ENCODE peak calls at places on chromosome 19, in six cellular contexts. One of them, this sample, is unnamed.

GRCh38 chr19:3250675-3251074 is 26.2 kb downstream of the CELF5 start:
- DNase-seq in H54: no peak
- DNase-seq in germinal center: peak; percentile 45
- DNase-seq in stimulated activated CD8-positive, alpha-beta memory T cell treated with anti-CD3 and anti-CD28 coated beads, Interleukin-7, amount 100 ng/mL, for 48 hours: no peak
- DNase-seq in left colon: peak; percentile 34
- DNase-seq in activated T-helper 1 cell treated with Interleukin-2 at 50 U/mL for 16 hours: no peak
- DNase-seq in this sample: no peak

GRCh38 chr19:36418287-36419001 is at the start of gene ZFP82:
- DNase-seq in H54: peak; percentile 71
- DNase-seq in activated T-helper 1 cell treated with Interleukin-2 at 50 U/mL for 16 hours: peak; percentile 57
- DNase-seq in stimulated activated CD8-positive, alpha-beta memory T cell treated with anti-CD3 and anti-CD28 coated beads, Interleukin-7, amount 100 ng/mL, for 48 hours: peak; percentile 60
- DNase-seq in left colon: peak; percentile 75
- DNase-seq in germinal center: peak; percentile 93
- DNase-seq in this sample: no peak

GRCh38 chr19:14094854-14095253 is 4.3 kb upstream of the SAMD1 start:
- DNase-seq in stimulated activated CD8-positive, alpha-beta memory T cell treated with anti-CD3 and anti-CD28 coated beads, Interleukin-7, amount 100 ng/mL, for 48 hours: no peak
- DNase-seq in germinal center: no peak
- DNase-seq in left colon: no peak
- DNase-seq in activated T-helper 1 cell treated with Interleukin-2 at 50 U/mL for 16 hours: no peak
- DNase-seq in H54: no peak
- DNase-seq in this sample: no peak

GRCh38 chr19:14107581-14108461 is 9.7 kb downstream of the PRKACA start:
- DNase-seq in left colon: no peak
- DNase-seq in stimulated activated CD8-positive, alpha-beta memory T cell treated with anti-CD3 and anti-CD28 coated beads, Interleukin-7, amount 100 ng/mL, for 48 hours: no peak
- DNase-seq in H54: no peak
- DNase-seq in activated T-helper 1 cell treated with Interleukin-2 at 50 U/mL for 16 hours: no peak
- DNase-seq in germinal center: no peak
- DNase-seq in this sample: no peak

GRCh38 chr19:9836021-9836420 is 903 bp downstream of the PIN1 start:
- DNase-seq in germinal center: no peak
- DNase-seq in H54: no peak
- DNase-seq in activated T-helper 1 cell treated with Interleukin-2 at 50 U/mL for 16 hours: no peak
- DNase-seq in left colon: no peak
- DNase-seq in stimulated activated CD8-positive, alpha-beta memory T cell treated with anti-CD3 and anti-CD28 coated beads, Interleukin-7, amount 100 ng/mL, for 48 hours: no peak
- DNase-seq in this sample: no peak

GRCh38 chr19:17078038-17078919 is 2.7 kb downstream of the MYO9B start:
- DNase-seq in germinal center: no peak
- DNase-seq in left colon: peak; percentile 36
- DNase-seq in stimulated activated CD8-positive, alpha-beta memory T cell treated with anti-CD3 and anti-CD28 coated beads, Interleukin-7, amount 100 ng/mL, for 48 hours: no peak
- DNase-seq in activated T-helper 1 cell treated with Interleukin-2 at 50 U/mL for 16 hours: no peak
- DNase-seq in H54: no peak
- DNase-seq in this sample: no peak

GRCh38 chr19:313169-313987 is 22.2 kb upstream of the PLPP2 start:
- DNase-seq in stimulated activated CD8-positive, alpha-beta memory T cell treated with anti-CD3 and anti-CD28 coated beads, Interleukin-7, amount 100 ng/mL, for 48 hours: no peak
- DNase-seq in H54: no peak
- DNase-seq in germinal center: no peak
- DNase-seq in left colon: no peak
- DNase-seq in activated T-helper 1 cell treated with Interleukin-2 at 50 U/mL for 16 hours: no peak
- DNase-seq in this sample: no peak

GRCh38 chr19:12126707-12127106 is 13.4 kb downstream of the ZNF20 start:
- DNase-seq in left colon: no peak
- DNase-seq in H54: no peak
- DNase-seq in activated T-helper 1 cell treated with Interleukin-2 at 50 U/mL for 16 hours: no peak
- DNase-seq in stimulated activated CD8-positive, alpha-beta memory T cell treated with anti-CD3 and anti-CD28 coated beads, Interleukin-7, amount 100 ng/mL, for 48 hours: no peak
- DNase-seq in germinal center: peak; percentile 30
- DNase-seq in this sample: peak; percentile 31

GRCh38 chr19:43596842-43597461 is 557 bp downstream of the ZNF576 start:
- DNase-seq in stimulated activated CD8-positive, alpha-beta memory T cell treated with anti-CD3 and anti-CD28 coated beads, Interleukin-7, amount 100 ng/mL, for 48 hours: no peak
- DNase-seq in activated T-helper 1 cell treated with Interleukin-2 at 50 U/mL for 16 hours: no peak
- DNase-seq in germinal center: no peak
- DNase-seq in left colon: no peak
- DNase-seq in H54: no peak
- DNase-seq in this sample: peak; percentile 17

GRCh38 chr19:3061214-3062161 is 807 bp downstream of the TLE5 start:
- DNase-seq in H54: no peak
- DNase-seq in activated T-helper 1 cell treated with Interleukin-2 at 50 U/mL for 16 hours: peak; percentile 79
- DNase-seq in stimulated activated CD8-positive, alpha-beta memory T cell treated with anti-CD3 and anti-CD28 coated beads, Interleukin-7, amount 100 ng/mL, for 48 hours: peak; percentile 28
- DNase-seq in germinal center: peak; percentile 80
- DNase-seq in left colon: peak; percentile 82
- DNase-seq in this sample: no peak

GRCh38 chr19:32197896-32198882 is 147.2 kb upstream of the ZNF507 start:
- DNase-seq in germinal center: no peak
- DNase-seq in stimulated activated CD8-positive, alpha-beta memory T cell treated with anti-CD3 and anti-CD28 coated beads, Interleukin-7, amount 100 ng/mL, for 48 hours: no peak
- DNase-seq in H54: no peak
- DNase-seq in left colon: no peak
- DNase-seq in activated T-helper 1 cell treated with Interleukin-2 at 50 U/mL for 16 hours: no peak
- DNase-seq in this sample: no peak

GRCh38 chr19:51959791-51960190 is 26.8 kb downstream of the ZNF350 start:
- DNase-seq in activated T-helper 1 cell treated with Interleukin-2 at 50 U/mL for 16 hours: no peak
- DNase-seq in H54: no peak
- DNase-seq in germinal center: no peak
- DNase-seq in left colon: no peak
- DNase-seq in stimulated activated CD8-positive, alpha-beta memory T cell treated with anti-CD3 and anti-CD28 coated beads, Interleukin-7, amount 100 ng/mL, for 48 hours: no peak
- DNase-seq in this sample: no peak

GRCh38 chr19:3179739-3180293 is 1.2 kb downstream of the S1PR4 start:
- DNase-seq in stimulated activated CD8-positive, alpha-beta memory T cell treated with anti-CD3 and anti-CD28 coated beads, Interleukin-7, amount 100 ng/mL, for 48 hours: no peak
- DNase-seq in germinal center: no peak
- DNase-seq in H54: no peak
- DNase-seq in activated T-helper 1 cell treated with Interleukin-2 at 50 U/mL for 16 hours: no peak
- DNase-seq in left colon: no peak
- DNase-seq in this sample: no peak

GRCh38 chr19:7654401-7654800 is 14.4 kb upstream of the RETN start:
- DNase-seq in left colon: no peak
- DNase-seq in activated T-helper 1 cell treated with Interleukin-2 at 50 U/mL for 16 hours: no peak
- DNase-seq in H54: no peak
- DNase-seq in stimulated activated CD8-positive, alpha-beta memory T cell treated with anti-CD3 and anti-CD28 coated beads, Interleukin-7, amount 100 ng/mL, for 48 hours: no peak
- DNase-seq in germinal center: no peak
- DNase-seq in this sample: no peak

GRCh38 chr19:55473613-55474012 is 2.8 kb upstream of the ZNF628 start:
- DNase-seq in stimulated activated CD8-positive, alpha-beta memory T cell treated with anti-CD3 and anti-CD28 coated beads, Interleukin-7, amount 100 ng/mL, for 48 hours: no peak
- DNase-seq in left colon: no peak
- DNase-seq in germinal center: no peak
- DNase-seq in H54: peak; percentile 89
- DNase-seq in activated T-helper 1 cell treated with Interleukin-2 at 50 U/mL for 16 hours: no peak
- DNase-seq in this sample: no peak

GRCh38 chr19:16139752-16140151 is 3.7 kb upstream of the HSH2D start:
- DNase-seq in H54: no peak
- DNase-seq in left colon: no peak
- DNase-seq in germinal center: no peak
- DNase-seq in stimulated activated CD8-positive, alpha-beta memory T cell treated with anti-CD3 and anti-CD28 coated beads, Interleukin-7, amount 100 ng/mL, for 48 hours: no peak
- DNase-seq in activated T-helper 1 cell treated with Interleukin-2 at 50 U/mL for 16 hours: no peak
- DNase-seq in this sample: no peak

GRCh38 chr19:38674388-38675133 is 27.1 kb downstream of the ACTN4 start:
- DNase-seq in stimulated activated CD8-positive, alpha-beta memory T cell treated with anti-CD3 and anti-CD28 coated beads, Interleukin-7, amount 100 ng/mL, for 48 hours: no peak
- DNase-seq in left colon: no peak
- DNase-seq in activated T-helper 1 cell treated with Interleukin-2 at 50 U/mL for 16 hours: no peak
- DNase-seq in germinal center: no peak
- DNase-seq in H54: no peak
- DNase-seq in this sample: no peak

GRCh38 chr19:17441241-17442135 is 7.0 kb downstream of the TMEM221 start:
- DNase-seq in H54: no peak
- DNase-seq in left colon: no peak
- DNase-seq in stimulated activated CD8-positive, alpha-beta memory T cell treated with anti-CD3 and anti-CD28 coated beads, Interleukin-7, amount 100 ng/mL, for 48 hours: no peak
- DNase-seq in activated T-helper 1 cell treated with Interleukin-2 at 50 U/mL for 16 hours: no peak
- DNase-seq in germinal center: peak; percentile 46
- DNase-seq in this sample: no peak

GRCh38 chr19:6761053-6761676 is 6.1 kb downstream of the SH2D3A start:
- DNase-seq in left colon: no peak
- DNase-seq in stimulated activated CD8-positive, alpha-beta memory T cell treated with anti-CD3 and anti-CD28 coated beads, Interleukin-7, amount 100 ng/mL, for 48 hours: no peak
- DNase-seq in activated T-helper 1 cell treated with Interleukin-2 at 50 U/mL for 16 hours: no peak
- DNase-seq in germinal center: peak; percentile 54
- DNase-seq in H54: peak; percentile 53
- DNase-seq in this sample: peak; percentile 14

GRCh38 chr19:42297034-42297433 is 4.9 kb upstream of the PRR19 start:
- DNase-seq in stimulated activated CD8-positive, alpha-beta memory T cell treated with anti-CD3 and anti-CD28 coated beads, Interleukin-7, amount 100 ng/mL, for 48 hours: no peak
- DNase-seq in activated T-helper 1 cell treated with Interleukin-2 at 50 U/mL for 16 hours: no peak
- DNase-seq in germinal center: no peak
- DNase-seq in left colon: no peak
- DNase-seq in H54: no peak
- DNase-seq in this sample: no peak

GRCh38 chr19:38720559-38721236 is 23.6 kb downstream of the CAPN12 start:
- DNase-seq in germinal center: no peak
- DNase-seq in left colon: no peak
- DNase-seq in activated T-helper 1 cell treated with Interleukin-2 at 50 U/mL for 16 hours: no peak
- DNase-seq in H54: no peak
- DNase-seq in stimulated activated CD8-positive, alpha-beta memory T cell treated with anti-CD3 and anti-CD28 coated beads, Interleukin-7, amount 100 ng/mL, for 48 hours: no peak
- DNase-seq in this sample: no peak

GRCh38 chr19:49142866-49143335 is 12.3 kb downstream of the HRC start:
- DNase-seq in stimulated activated CD8-positive, alpha-beta memory T cell treated with anti-CD3 and anti-CD28 coated beads, Interleukin-7, amount 100 ng/mL, for 48 hours: peak; percentile 48
- DNase-seq in H54: peak; percentile 88
- DNase-seq in left colon: peak; percentile 90
- DNase-seq in germinal center: peak; percentile 97
- DNase-seq in activated T-helper 1 cell treated with Interleukin-2 at 50 U/mL for 16 hours: no peak
- DNase-seq in this sample: peak; percentile 65

GRCh38 chr19:50248413-50248812 is 45.0 kb downstream of the MYH14 start:
- DNase-seq in activated T-helper 1 cell treated with Interleukin-2 at 50 U/mL for 16 hours: no peak
- DNase-seq in germinal center: no peak
- DNase-seq in left colon: no peak
- DNase-seq in stimulated activated CD8-positive, alpha-beta memory T cell treated with anti-CD3 and anti-CD28 coated beads, Interleukin-7, amount 100 ng/mL, for 48 hours: no peak
- DNase-seq in H54: no peak
- DNase-seq in this sample: no peak

GRCh38 chr19:43675269-43675879 is 5.4 kb upstream of the PLAUR start:
- DNase-seq in stimulated activated CD8-positive, alpha-beta memory T cell treated with anti-CD3 and anti-CD28 coated beads, Interleukin-7, amount 100 ng/mL, for 48 hours: no peak
- DNase-seq in germinal center: no peak
- DNase-seq in left colon: peak; percentile 82
- DNase-seq in activated T-helper 1 cell treated with Interleukin-2 at 50 U/mL for 16 hours: no peak
- DNase-seq in H54: peak; percentile 72
- DNase-seq in this sample: peak; percentile 53

GRCh38 chr19:16893686-16893990 is 4.8 kb downstream of the F2RL3 start:
- DNase-seq in germinal center: peak; percentile 73
- DNase-seq in activated T-helper 1 cell treated with Interleukin-2 at 50 U/mL for 16 hours: no peak
- DNase-seq in stimulated activated CD8-positive, alpha-beta memory T cell treated with anti-CD3 and anti-CD28 coated beads, Interleukin-7, amount 100 ng/mL, for 48 hours: no peak
- DNase-seq in left colon: peak; percentile 45
- DNase-seq in H54: no peak
- DNase-seq in this sample: no peak

GRCh38 chr19:3397266-3398022 is 31.1 kb downstream of the NFIC start:
- DNase-seq in left colon: peak; percentile 72
- DNase-seq in stimulated activated CD8-positive, alpha-beta memory T cell treated with anti-CD3 and anti-CD28 coated beads, Interleukin-7, amount 100 ng/mL, for 48 hours: no peak
- DNase-seq in H54: peak; percentile 55
- DNase-seq in germinal center: no peak
- DNase-seq in activated T-helper 1 cell treated with Interleukin-2 at 50 U/mL for 16 hours: no peak
- DNase-seq in this sample: no peak

GRCh38 chr19:42276284-42276683 is 7.2 kb downstream of the CIC start:
- DNase-seq in germinal center: no peak
- DNase-seq in left colon: no peak
- DNase-seq in activated T-helper 1 cell treated with Interleukin-2 at 50 U/mL for 16 hours: no peak
- DNase-seq in H54: no peak
- DNase-seq in stimulated activated CD8-positive, alpha-beta memory T cell treated with anti-CD3 and anti-CD28 coated beads, Interleukin-7, amount 100 ng/mL, for 48 hours: no peak
- DNase-seq in this sample: no peak

GRCh38 chr19:33370783-33371182 is 2.7 kb upstream of the CEBPG start:
- DNase-seq in left colon: no peak
- DNase-seq in H54: no peak
- DNase-seq in stimulated activated CD8-positive, alpha-beta memory T cell treated with anti-CD3 and anti-CD28 coated beads, Interleukin-7, amount 100 ng/mL, for 48 hours: no peak
- DNase-seq in germinal center: no peak
- DNase-seq in activated T-helper 1 cell treated with Interleukin-2 at 50 U/mL for 16 hours: no peak
- DNase-seq in this sample: no peak

GRCh38 chr19:5448374-5448773 is 6.8 kb upstream of the ZNRF4 start:
- DNase-seq in activated T-helper 1 cell treated with Interleukin-2 at 50 U/mL for 16 hours: no peak
- DNase-seq in left colon: peak; percentile 9
- DNase-seq in H54: no peak
- DNase-seq in germinal center: no peak
- DNase-seq in stimulated activated CD8-positive, alpha-beta memory T cell treated with anti-CD3 and anti-CD28 coated beads, Interleukin-7, amount 100 ng/mL, for 48 hours: no peak
- DNase-seq in this sample: no peak

GRCh38 chr19:49154279-49154678 is 917 bp downstream of the HRC start:
- DNase-seq in stimulated activated CD8-positive, alpha-beta memory T cell treated with anti-CD3 and anti-CD28 coated beads, Interleukin-7, amount 100 ng/mL, for 48 hours: no peak
- DNase-seq in H54: no peak
- DNase-seq in left colon: no peak
- DNase-seq in activated T-helper 1 cell treated with Interleukin-2 at 50 U/mL for 16 hours: no peak
- DNase-seq in germinal center: no peak
- DNase-seq in this sample: no peak

GRCh38 chr19:17385878-17386611 is 8.0 kb downstream of the CCDC194 start:
- DNase-seq in left colon: peak; percentile 73
- DNase-seq in H54: peak; percentile 65
- DNase-seq in stimulated activated CD8-positive, alpha-beta memory T cell treated with anti-CD3 and anti-CD28 coated beads, Interleukin-7, amount 100 ng/mL, for 48 hours: no peak
- DNase-seq in germinal center: peak; percentile 82
- DNase-seq in activated T-helper 1 cell treated with Interleukin-2 at 50 U/mL for 16 hours: peak; percentile 35
- DNase-seq in this sample: peak; percentile 49

GRCh38 chr19:39111593-39112199 is 13.9 kb upstream of the PAK4 start:
- DNase-seq in stimulated activated CD8-positive, alpha-beta memory T cell treated with anti-CD3 and anti-CD28 coated beads, Interleukin-7, amount 100 ng/mL, for 48 hours: no peak
- DNase-seq in left colon: no peak
- DNase-seq in activated T-helper 1 cell treated with Interleukin-2 at 50 U/mL for 16 hours: no peak
- DNase-seq in germinal center: no peak
- DNase-seq in H54: no peak
- DNase-seq in this sample: no peak

GRCh38 chr19:32691952-32692726 is 518 bp downstream of the NUDT19 start:
- DNase-seq in activated T-helper 1 cell treated with Interleukin-2 at 50 U/mL for 16 hours: peak; percentile 17
- DNase-seq in H54: peak; percentile 46
- DNase-seq in stimulated activated CD8-positive, alpha-beta memory T cell treated with anti-CD3 and anti-CD28 coated beads, Interleukin-7, amount 100 ng/mL, for 48 hours: peak; percentile 33
- DNase-seq in germinal center: peak; percentile 43
- DNase-seq in left colon: peak; percentile 70
- DNase-seq in this sample: peak; percentile 66

GRCh38 chr19:2062770-2063169 is 11.7 kb upstream of the MKNK2 start:
- DNase-seq in activated T-helper 1 cell treated with Interleukin-2 at 50 U/mL for 16 hours: no peak
- DNase-seq in germinal center: no peak
- DNase-seq in H54: no peak
- DNase-seq in left colon: no peak
- DNase-seq in stimulated activated CD8-positive, alpha-beta memory T cell treated with anti-CD3 and anti-CD28 coated beads, Interleukin-7, amount 100 ng/mL, for 48 hours: no peak
- DNase-seq in this sample: no peak